ENCODE peak calls at places on chromosomes 16 and 17, in four cellular contexts. W is A549, U is body of pancreas, L is transverse colon. Z is an unnamed sample.

GRCh38 chr17:51653902-51654301 is 393.6 kb downstream of the UTP18 start:
- DNase-seq in W (peak), L (no peak), U (no peak), Z (no peak)

GRCh38 chr16:2195316-2196161 is 866 bp downstream of the CASKIN1 start:
- DNase-seq in L (no peak), W (no peak), U (no peak), Z (no peak)

GRCh38 chr16:56625943-56626654 is 518 bp downstream of the MT1E start:
- DNase-seq in U (peak), W (no peak), L (peak), Z (no peak)

GRCh38 chr17:67602439-67602838 is 115.3 kb upstream of the NOL11 start:
- DNase-seq in U (no peak), L (no peak), W (no peak), Z (peak)

GRCh38 chr17:37438141-37438540 is 31.5 kb downstream of the TADA2A start:
- DNase-seq in U (no peak), L (no peak), W (peak), Z (no peak)

GRCh38 chr16:10616395-10616743 is 36.0 kb upstream of the EMP2 start:
- DNase-seq in L (no peak), W (no peak), U (no peak), Z (no peak)

GRCh38 chr17:31499771-31500554 is 108.5 kb downstream of the RAB11FIP4 start:
- DNase-seq in U (peak), W (no peak), L (peak), Z (peak)

GRCh38 chr17:79566251-79566955 is 44.4 kb downstream of the RBFOX3 start:
- DNase-seq in U (no peak), W (no peak), L (no peak), Z (peak)

GRCh38 chr16:85611455-85612190 is 1.5 kb upstream of the GSE1 start:
- DNase-seq in U (peak), W (peak), L (peak), Z (peak)

GRCh38 chr17:46264456-46265198 is 30.3 kb upstream of the LRRC37A start:
- DNase-seq in L (no peak), U (no peak), W (peak), Z (no peak)

GRCh38 chr16:16105646-16106045 is 117.6 kb downstream of the ABCC6 start:
- DNase-seq in U (no peak), L (no peak), W (no peak), Z (no peak)
- TF ChIP-seq POLR2A in U (no peak), L (no peak), W (no peak), Z (no peak)

DNA sequence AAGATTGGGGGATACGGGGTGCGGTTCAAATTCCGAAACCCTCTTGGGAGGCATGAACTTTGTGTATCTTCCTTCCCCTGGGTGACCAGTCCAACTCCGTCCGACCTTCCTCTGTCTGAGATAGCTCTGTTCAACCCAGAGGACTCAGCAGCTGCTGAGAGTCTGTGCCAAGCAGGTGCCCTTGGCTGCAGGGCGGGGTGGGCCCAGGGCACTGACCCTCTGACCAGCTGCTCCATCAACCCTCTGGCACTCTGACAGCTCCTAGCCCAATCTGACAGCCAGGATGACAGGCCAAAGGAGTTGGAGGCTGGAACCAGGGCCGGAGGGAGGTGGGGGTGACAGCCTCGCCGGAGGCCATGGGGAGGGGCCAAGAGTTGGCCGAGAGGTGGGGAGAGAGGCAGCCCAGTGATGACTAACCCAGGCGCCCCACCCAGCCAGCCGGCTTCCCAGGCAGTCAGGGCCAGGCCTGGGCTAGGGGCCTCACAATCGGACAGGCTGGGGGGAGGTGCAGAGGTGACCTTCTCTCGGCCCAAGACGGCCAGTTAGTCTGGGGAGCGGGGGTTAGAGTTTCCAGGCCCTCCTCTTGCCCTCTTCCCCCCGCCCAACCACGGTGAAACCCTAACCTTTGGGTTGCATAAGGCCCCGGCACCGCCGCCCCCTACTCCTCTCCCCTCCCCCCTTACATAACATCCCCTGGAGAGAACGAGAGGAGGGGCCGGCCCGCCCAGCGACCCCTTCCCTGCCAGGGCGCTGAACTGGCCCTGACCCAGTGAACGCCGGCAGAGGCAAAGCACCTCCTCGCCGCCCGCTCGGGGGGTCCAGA is 5.0 kb upstream of the TLCD2 start:
- DNase-seq in L (peak), W (peak), U (peak), Z (peak)
- TF ChIP-seq POLR2A in L (peak), W (no peak), U (peak), Z (no peak)

GRCh38 chr16:57799619-57800212 is 2.6 kb downstream of the KIFC3 start:
- DNase-seq in L (no peak), U (no peak), W (no peak), Z (no peak)

GRCh38 chr16:57798953-57799618 is 3.2 kb downstream of the KIFC3 start:
- DNase-seq in W (no peak), U (no peak), L (no peak), Z (no peak)

GRCh38 chr16:57798267-57798810 is 4.0 kb downstream of the KIFC3 start:
- DNase-seq in W (no peak), L (no peak), U (no peak), Z (no peak)

GRCh38 chr16:57797216-57797525 is 5.1 kb downstream of the KIFC3 start:
- DNase-seq in L (no peak), W (no peak), U (no peak), Z (no peak)

GRCh38 chr16:57797526-57798266 is 4.6 kb downstream of the KIFC3 start:
- DNase-seq in L (no peak), U (peak), W (peak), Z (no peak)
- TF ChIP-seq POLR2A in L (no peak), U (peak), W (peak), Z (no peak)

GRCh38 chr17:32558997-32559650 is 72.3 kb downstream of the CDK5R1 start:
- DNase-seq in U (no peak), L (no peak), W (peak), Z (no peak)
- TF ChIP-seq POLR2A in U (no peak), L (no peak), W (no peak), Z (no peak)

Z was measured in spleen.